ENCODE peak calls at places on chromosomes 6 and 20, in five cellular contexts. G, S, C, M and A are unnamed samples.

GRCh38 chr6:132060591-132060990 is 109.4 kb upstream of the CCN2 start:
- DNase-seq in G (no peak), S (no peak), M (no peak), C (no peak), A (peak)

GRCh38 chr6:19578489-19578888 is 258.7 kb upstream of the ID4 start:
- DNase-seq in M (no peak), G (no peak), C (no peak), S (no peak), A (no peak)

GRCh38 chr6:62999796-63000195 is 211.5 kb upstream of the FKBP1C start:
- DNase-seq in M (no peak), S (no peak), G (no peak), C (no peak), A (no peak)

GRCh38 chr6:97594834-97595233 is 311.8 kb upstream of the MMS22L start:
- DNase-seq in M (no peak), S (no peak), C (no peak), G (no peak), A (no peak)

GRCh38 chr6:163985710-163986109 is 571.2 kb downstream of the QKI start:
- DNase-seq in C (no peak), M (no peak), G (no peak), S (no peak), A (no peak)

GRCh38 chr6:125986956-125987617 is 747 bp downstream of the TRMT11 start:
- DNase-seq in M (no peak), G (peak), C (no peak), S (no peak), A (no peak)

GRCh38 chr20:10282930-10283556 is 64.4 kb downstream of the SNAP25 start:
- DNase-seq in M (no peak), G (no peak), C (no peak), S (no peak), A (no peak)

GRCh38 chr6:18468162-18468843 is 81.2 kb downstream of the RNF144B start:
- DNase-seq in G (no peak), M (no peak), C (no peak), S (no peak), A (no peak)

GRCh38 chr20:12823742-12824141 is 185.0 kb upstream of the SPTLC3 start:
- DNase-seq in M (no peak), C (no peak), S (no peak), G (no peak), A (no peak)

GRCh38 chr6:42295181-42295580 is 77.5 kb upstream of the MRPS10 start:
- DNase-seq in S (no peak), G (no peak), C (no peak), M (no peak), A (no peak)

GRCh38 chr6:152094992-152095592 is 287.6 kb downstream of the ESR1 start:
- DNase-seq in C (no peak), M (peak), G (peak), S (no peak), A (peak)

GRCh38 chr6:87029711-87030314 is 65.1 kb downstream of the CGA start:
- DNase-seq in M (no peak), S (no peak), G (peak), C (no peak), A (peak)

GRCh38 chr6:494394-494793 is 102.8 kb downstream of the IRF4 start:
- DNase-seq in C (no peak), G (no peak), M (no peak), S (no peak), A (no peak)

GRCh38 chr6:169556758-169557505 is 144.9 kb downstream of the WDR27 start:
- DNase-seq in C (no peak), S (no peak), M (no peak), G (no peak), A (no peak)

GRCh38 chr20:24498641-24499040 is 29.2 kb downstream of the SYNDIG1 start:
- DNase-seq in G (no peak), S (no peak), M (no peak), C (no peak), A (no peak)

GRCh38 chr6:38427492-38428210 is 212.1 kb downstream of the BTBD9 start:
- DNase-seq in M (no peak), S (no peak), G (no peak), C (no peak), A (no peak)

GRCh38 chr20:41005361-41005729 is 23.3 kb upstream of the TOP1 start:
- DNase-seq in M (peak), G (peak), C (no peak), S (no peak), A (peak)

GRCh38 chr6:110363748-110364147 is 5.6 kb upstream of the METTL24 start:
- DNase-seq in M (no peak), G (no peak), S (no peak), C (no peak), A (no peak)
- H3K27ac ChIP-seq in M (no peak), G (no peak), S (no peak), C (no peak), A (no peak)

GRCh38 chr6:6595946-6596345 is 7.4 kb downstream of the LY86 start:
- DNase-seq in S (no peak), C (no peak), G (no peak), M (no peak), A (no peak)
- H3K27ac ChIP-seq in S (no peak), C (no peak), G (no peak), M (no peak), A (no peak)

GRCh38 chr6:32148722-32149576 is 2.8 kb downstream of the PRRT1 start:
- DNase-seq in G (no peak), C (no peak), M (no peak), S (no peak), A (no peak)
- H3K27ac ChIP-seq in G (no peak), C (no peak), M (no peak), S (no peak), A (no peak)

DNA sequence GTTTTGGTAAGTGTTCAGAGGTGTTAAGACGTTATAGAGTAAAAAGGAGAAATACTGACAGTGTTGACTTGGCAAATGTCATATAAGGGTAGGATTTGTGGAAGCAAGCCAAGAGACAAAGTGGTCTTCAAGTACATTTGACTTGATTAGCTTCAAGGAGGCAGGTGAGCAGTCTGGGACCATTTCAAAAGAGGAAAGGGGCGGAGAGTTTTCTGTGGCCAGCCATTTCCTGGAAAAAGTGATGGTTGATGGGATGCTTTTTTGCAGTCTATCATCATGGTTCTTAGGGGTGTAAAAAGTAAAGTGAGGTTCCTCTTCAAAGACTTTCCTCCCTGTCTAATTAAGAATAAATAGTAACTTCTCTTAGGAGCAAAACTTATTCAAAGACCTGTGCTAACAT is 28.7 kb downstream of the FKBP1A start:
- DNase-seq in G (no peak), S (no peak), M (no peak), C (no peak), A (no peak)
- H3K27ac ChIP-seq in G (no peak), S (no peak), M (no peak), C (no peak), A (no peak)

GRCh38 chr6:36751091-36751490 is 53.5 kb downstream of the RAB44 start:
- DNase-seq in S (no peak), M (no peak), C (no peak), G (no peak), A (no peak)
- H3K27ac ChIP-seq in S (no peak), M (no peak), C (no peak), G (no peak), A (no peak)

GRCh38 chr6:34340906-34341480 is 51.5 kb downstream of the NUDT3 start:
- DNase-seq in G (no peak), M (no peak), S (no peak), C (no peak), A (no peak)
- H3K27ac ChIP-seq in G (no peak), M (no peak), S (no peak), C (no peak), A (peak)